ENCODE peak calls at places on chromosomes 7 and 10, in seven cellular contexts. One of them, this sample, is unnamed.

GRCh38 chr7:4951903-4952636 is 6.9 kb downstream of the MMD2 start:
- DNase-seq in RPMI8226: peak; percentile 82
- DNase-seq in AG20443: peak; percentile 62
- DNase-seq in brain microvascular endothelial cell: peak; percentile 37
- DNase-seq in NCI-H2081 treated with DMSO at 0.1 percent for 48 hours: no peak
- DNase-seq in HT1080: peak; percentile 16
- DNase-seq in ureter: no peak
- DNase-seq in this sample: no peak

GRCh38 chr7:148318092-148318756 is 272.3 kb upstream of the C7orf33 start:
- DNase-seq in RPMI8226: no peak
- DNase-seq in AG20443: no peak
- DNase-seq in brain microvascular endothelial cell: no peak
- DNase-seq in NCI-H2081 treated with DMSO at 0.1 percent for 48 hours: no peak
- DNase-seq in HT1080: no peak
- DNase-seq in ureter: no peak
- DNase-seq in this sample: no peak

GRCh38 chr7:17301491-17302101 is 3.1 kb downstream of the AHR start:
- DNase-seq in RPMI8226: peak; percentile 58
- DNase-seq in AG20443: no peak
- DNase-seq in brain microvascular endothelial cell: peak; percentile 60
- DNase-seq in NCI-H2081 treated with DMSO at 0.1 percent for 48 hours: no peak
- DNase-seq in HT1080: no peak
- DNase-seq in ureter: peak; percentile 61
- DNase-seq in this sample: no peak

GRCh38 chr7:70710011-70710480 is 421.9 kb upstream of the GALNT17 start:
- DNase-seq in RPMI8226: no peak
- DNase-seq in AG20443: peak; percentile 81
- DNase-seq in brain microvascular endothelial cell: peak; percentile 28
- DNase-seq in NCI-H2081 treated with DMSO at 0.1 percent for 48 hours: no peak
- DNase-seq in HT1080: peak; percentile 90
- DNase-seq in ureter: no peak
- DNase-seq in this sample: no peak

GRCh38 chr7:129969881-129970446 is 17.2 kb upstream of the UBE2H start:
- DNase-seq in RPMI8226: no peak
- DNase-seq in AG20443: peak; percentile 59
- DNase-seq in brain microvascular endothelial cell: peak; percentile 67
- DNase-seq in NCI-H2081 treated with DMSO at 0.1 percent for 48 hours: no peak
- DNase-seq in HT1080: peak; percentile 98
- DNase-seq in ureter: peak; percentile 61
- DNase-seq in this sample: no peak

GRCh38 chr7:128860158-128861073 is 2.2 kb upstream of the ATP6V1F start:
- DNase-seq in RPMI8226: no peak
- DNase-seq in AG20443: peak; percentile 61
- DNase-seq in brain microvascular endothelial cell: no peak
- DNase-seq in NCI-H2081 treated with DMSO at 0.1 percent for 48 hours: no peak
- DNase-seq in HT1080: peak; percentile 20
- DNase-seq in ureter: no peak
- DNase-seq in this sample: no peak

GRCh38 chr10:70656489-70656888 is 15.8 kb upstream of the ADAMTS14 start:
- DNase-seq in RPMI8226: no peak
- DNase-seq in AG20443: peak; percentile 94
- DNase-seq in brain microvascular endothelial cell: peak; percentile 99
- DNase-seq in NCI-H2081 treated with DMSO at 0.1 percent for 48 hours: no peak
- DNase-seq in HT1080: peak; percentile 98
- DNase-seq in ureter: peak; percentile 30
- DNase-seq in this sample: peak; percentile 98

GRCh38 chr7:53602817-53603418 is 567.5 kb downstream of the POM121L12 start:
- DNase-seq in RPMI8226: no peak
- DNase-seq in AG20443: no peak
- DNase-seq in brain microvascular endothelial cell: no peak
- DNase-seq in NCI-H2081 treated with DMSO at 0.1 percent for 48 hours: no peak
- DNase-seq in HT1080: peak; percentile 84
- DNase-seq in ureter: no peak
- DNase-seq in this sample: no peak

GRCh38 chr7:127532736-127533135 is 52.7 kb downstream of the GCC1 start:
- DNase-seq in RPMI8226: no peak
- DNase-seq in AG20443: no peak
- DNase-seq in brain microvascular endothelial cell: peak; percentile 3
- DNase-seq in NCI-H2081 treated with DMSO at 0.1 percent for 48 hours: no peak
- DNase-seq in HT1080: no peak
- DNase-seq in ureter: no peak
- DNase-seq in this sample: no peak

GRCh38 chr7:43076606-43077005 is 35.8 kb upstream of the HECW1 start:
- DNase-seq in RPMI8226: no peak
- DNase-seq in AG20443: no peak
- DNase-seq in brain microvascular endothelial cell: no peak
- DNase-seq in NCI-H2081 treated with DMSO at 0.1 percent for 48 hours: no peak
- DNase-seq in HT1080: no peak
- DNase-seq in ureter: no peak
- DNase-seq in this sample: no peak

GRCh38 chr10:133191651-133192050 is 31.6 kb downstream of the KNDC1 start:
- DNase-seq in RPMI8226: no peak
- DNase-seq in AG20443: no peak
- DNase-seq in brain microvascular endothelial cell: no peak
- DNase-seq in NCI-H2081 treated with DMSO at 0.1 percent for 48 hours: no peak
- DNase-seq in HT1080: no peak
- DNase-seq in ureter: no peak
- DNase-seq in this sample: no peak

GRCh38 chr10:84613336-84614021 is 285.1 kb downstream of the CCSER2 start:
- DNase-seq in RPMI8226: peak; percentile 6
- DNase-seq in AG20443: peak; percentile 56
- DNase-seq in brain microvascular endothelial cell: peak; percentile 48
- DNase-seq in NCI-H2081 treated with DMSO at 0.1 percent for 48 hours: peak; percentile 27
- DNase-seq in HT1080: peak; percentile 70
- DNase-seq in ureter: no peak
- DNase-seq in this sample: no peak

GRCh38 chr7:149496642-149497391 is 792 bp downstream of the ZNF746 start:
- DNase-seq in RPMI8226: peak; percentile 60
- DNase-seq in AG20443: peak; percentile 67
- DNase-seq in brain microvascular endothelial cell: peak; percentile 13
- DNase-seq in NCI-H2081 treated with DMSO at 0.1 percent for 48 hours: no peak
- DNase-seq in HT1080: peak; percentile 11
- DNase-seq in ureter: no peak
- DNase-seq in this sample: peak; percentile 8

GRCh38 chr7:12884856-12885440 is 197.5 kb downstream of the ARL4A start:
- DNase-seq in RPMI8226: no peak
- DNase-seq in AG20443: no peak
- DNase-seq in brain microvascular endothelial cell: no peak
- DNase-seq in NCI-H2081 treated with DMSO at 0.1 percent for 48 hours: no peak
- DNase-seq in HT1080: peak; percentile 29
- DNase-seq in ureter: no peak
- DNase-seq in this sample: no peak

GRCh38 chr10:81108516-81109199 is 571.0 kb downstream of the SH2D4B start:
- DNase-seq in RPMI8226: no peak
- DNase-seq in AG20443: no peak
- DNase-seq in brain microvascular endothelial cell: no peak
- DNase-seq in NCI-H2081 treated with DMSO at 0.1 percent for 48 hours: no peak
- DNase-seq in HT1080: peak; percentile 13
- DNase-seq in ureter: peak; percentile 43
- DNase-seq in this sample: no peak

GRCh38 chr10:42645103-42645502 is 6.7 kb upstream of the ZNF33B start:
- DNase-seq in RPMI8226: no peak
- DNase-seq in AG20443: no peak
- DNase-seq in brain microvascular endothelial cell: no peak
- DNase-seq in NCI-H2081 treated with DMSO at 0.1 percent for 48 hours: no peak
- DNase-seq in HT1080: no peak
- DNase-seq in ureter: no peak
- DNase-seq in this sample: no peak

This sample was measured in stromal cell of bone marrow.